ENCODE peak calls at places on chromosomes 13 and 19, in four cellular contexts. X is IMR-90, S is lower leg skin, F is HL-60. P is an unnamed sample.

GRCh38 chr13:75356426-75356825 is 125.5 kb downstream of the TBC1D4 start:
- DNase-seq in X (no peak), S (no peak), F (no peak), P (no peak)

GRCh38 chr13:52906122-52906903 is 57.9 kb upstream of the PCDH8 start:
- DNase-seq in X (no peak), S (no peak), F (no peak), P (no peak)

GRCh38 chr13:76948139-76948538 is at the start of gene ACOD1:
- DNase-seq in X (no peak), S (no peak), F (peak), P (no peak)

GRCh38 chr13:112714366-112714765 is 24.5 kb downstream of the ATP11A start:
- DNase-seq in X (no peak), S (no peak), F (no peak), P (no peak)

GRCh38 chr13:28763887-28764286 is 45.1 kb upstream of the SLC46A3 start:
- DNase-seq in X (no peak), S (no peak), F (no peak), P (no peak)

GRCh38 chr19:45878043-45878794 is 7.7 kb downstream of the IRF2BP1 start:
- DNase-seq in X (no peak), S (no peak), F (no peak), P (no peak)

GRCh38 chr13:54185101-54185500 is 1156.5 kb downstream of the OLFM4 start:
- DNase-seq in X (no peak), S (no peak), F (no peak), P (no peak)

GRCh38 chr19:7483720-7484201 is 5.1 kb downstream of the PEX11G start:
- DNase-seq in X (no peak), S (no peak), F (peak), P (no peak)

GRCh38 chr13:39317284-39317683 is 279.0 kb downstream of the NHLRC3 start:
- DNase-seq in X (peak), S (peak), F (no peak), P (peak)

GRCh38 chr13:98033277-98034247 is 80.1 kb downstream of the IPO5 start:
- DNase-seq in X (peak), S (no peak), F (no peak), P (no peak)

GRCh38 chr13:106450991-106451390 is 84.5 kb downstream of the EFNB2 start:
- DNase-seq in X (no peak), S (no peak), F (no peak), P (no peak)

GRCh38 chr19:31261019-31261595 is 88.1 kb downstream of the TSHZ3 start:
- DNase-seq in X (no peak), S (no peak), F (no peak), P (no peak)

GRCh38 chr19:11581740-11582139 is 4.3 kb upstream of the ACP5 start:
- DNase-seq in X (peak), S (no peak), F (peak), P (no peak)

GRCh38 chr19:48877900-48878218 is 5.6 kb downstream of the PPP1R15A start:
- DNase-seq in X (no peak), S (no peak), F (no peak), P (no peak)

GRCh38 chr19:50739132-50739746 is 16.1 kb downstream of the CLEC11A start:
- DNase-seq in X (no peak), S (no peak), F (no peak), P (no peak)

GRCh38 chr13:22079961-22080360 is 409.1 kb downstream of the FGF9 start:
- DNase-seq in X (no peak), S (no peak), F (no peak), P (no peak)

GRCh38 chr19:10226376-10227214 is 4.5 kb downstream of the S1PR2 start:
- DNase-seq in X (peak), S (peak), F (no peak), P (no peak)

GRCh38 chr19:11142528-11143171 is 12.9 kb downstream of the SPC24 start:
- DNase-seq in X (peak), S (peak), F (no peak), P (peak)

GRCh38 chr13:52047463-52047862 is 23.0 kb downstream of the UTP14C start:
- DNase-seq in X (no peak), S (no peak), F (no peak), P (no peak)

GRCh38 chr13:50334092-50334778 is 319.0 kb downstream of the KCNRG start:
- DNase-seq in X (no peak), S (no peak), F (peak), P (no peak)

GRCh38 chr13:38637576-38637975 is 49.3 kb upstream of the FREM2 start:
- DNase-seq in X (no peak), S (no peak), F (no peak), P (no peak)

GRCh38 chr13:73608157-73608516 is 526.1 kb downstream of the KLF12 start:
- DNase-seq in X (no peak), S (no peak), F (no peak), P (no peak)

GRCh38 chr13:39130298-39130697 is 92.0 kb downstream of the NHLRC3 start:
- DNase-seq in X (no peak), S (no peak), F (no peak), P (no peak)

GRCh38 chr19:4971424-4971793 is 2.5 kb downstream of the KDM4B start:
- DNase-seq in X (no peak), S (no peak), F (peak), P (no peak)

GRCh38 chr13:25744176-25744575 is 307.6 kb downstream of the SHISA2 start:
- DNase-seq in X (no peak), S (no peak), F (peak), P (no peak)

GRCh38 chr13:110323172-110323851 is 16.2 kb downstream of the COL4A2 start:
- DNase-seq in X (peak), S (no peak), F (no peak), P (no peak)

GRCh38 chr19:28436320-28436719 is 776.6 kb downstream of the UQCRFS1 start:
- DNase-seq in X (no peak), S (no peak), F (no peak), P (no peak)

GRCh38 chr19:48085077-48085476 is 25.5 kb downstream of the PLA2G4C start:
- DNase-seq in X (no peak), S (no peak), F (no peak), P (no peak)

GRCh38 chr13:111202745-111203144 is 87.6 kb downstream of the ARHGEF7 start:
- DNase-seq in X (peak), S (no peak), F (no peak), P (no peak)

GRCh38 chr13:95301135-95301946 is at the start of gene ABCC4:
- DNase-seq in X (peak), S (peak), F (peak), P (no peak)

GRCh38 chr19:5205937-5206750 is 134.5 kb downstream of the PTPRS start:
- DNase-seq in X (no peak), S (no peak), F (no peak), P (no peak)

GRCh38 chr19:719636-720377 is 11.1 kb downstream of the PALM start:
- DNase-seq in X (no peak), S (no peak), F (no peak), P (no peak)

GRCh38 chr13:113114511-113115362 is 7.9 kb upstream of the F10 start:
- DNase-seq in X (no peak), S (no peak), F (no peak), P (no peak)

GRCh38 chr13:110528371-110528770 is 33.2 kb downstream of the RAB20 start:
- DNase-seq in X (peak), S (no peak), F (peak), P (peak)

GRCh38 chr19:56827708-56828107 is 12.8 kb downstream of the PEG3 start:
- DNase-seq in X (no peak), S (no peak), F (no peak), P (no peak)

GRCh38 chr19:2474232-2475017 is 1.5 kb upstream of the GADD45B start:
- DNase-seq in X (peak), S (peak), F (peak), P (no peak)

GRCh38 chr19:2711175-2711936 is 8.9 kb upstream of the GNG7 start:
- DNase-seq in X (peak), S (no peak), F (peak), P (no peak)

GRCh38 chr13:103557878-103558277 is 491.7 kb upstream of the SLC10A2 start:
- DNase-seq in X (no peak), S (no peak), F (no peak), P (no peak)

DNA sequence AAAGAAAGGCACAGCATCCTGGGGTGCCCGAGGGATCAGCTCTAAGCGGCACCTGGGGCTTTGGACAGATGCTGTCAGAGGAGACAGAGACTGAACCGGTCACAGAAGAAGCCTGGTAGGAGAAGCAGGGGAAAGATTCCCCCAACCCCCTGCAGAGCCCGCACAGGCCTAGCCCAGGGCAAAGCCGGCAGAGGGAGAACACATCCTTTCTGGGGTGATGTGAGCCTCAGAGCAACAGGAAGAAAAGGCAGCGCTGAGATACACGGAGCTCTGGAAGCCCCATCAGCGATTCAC is 101.2 kb downstream of the CRYL1 start:
- DNase-seq in X (no peak), S (no peak), F (no peak), P (no peak)
- H3K4me3 ChIP-seq in X (no peak), S (no peak), F (no peak), P (no peak)

DNA sequence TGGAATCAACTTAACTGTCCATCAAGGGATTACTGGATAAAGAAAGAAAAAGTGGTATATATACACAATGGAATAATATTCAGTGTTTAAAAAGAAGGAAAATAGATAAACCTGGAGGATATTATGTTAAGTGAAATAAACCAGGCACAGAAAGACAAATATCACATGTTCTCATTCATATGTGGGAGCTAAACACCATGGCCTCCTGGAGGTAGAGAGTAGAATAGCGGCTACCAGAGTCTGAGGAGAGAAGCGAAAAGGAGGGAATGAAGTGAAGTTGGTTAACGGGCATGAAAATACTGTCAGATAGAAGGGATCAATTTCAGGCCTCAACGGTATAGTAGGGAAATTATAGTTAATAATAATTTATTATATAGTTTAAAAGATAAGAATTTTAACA is 147.5 kb upstream of the OBI1 start:
- DNase-seq in X (no peak), S (no peak), F (no peak), P (no peak)
- TF ChIP-seq CTCF in X (peak), S (no peak), F (no peak), P (peak)

DNA sequence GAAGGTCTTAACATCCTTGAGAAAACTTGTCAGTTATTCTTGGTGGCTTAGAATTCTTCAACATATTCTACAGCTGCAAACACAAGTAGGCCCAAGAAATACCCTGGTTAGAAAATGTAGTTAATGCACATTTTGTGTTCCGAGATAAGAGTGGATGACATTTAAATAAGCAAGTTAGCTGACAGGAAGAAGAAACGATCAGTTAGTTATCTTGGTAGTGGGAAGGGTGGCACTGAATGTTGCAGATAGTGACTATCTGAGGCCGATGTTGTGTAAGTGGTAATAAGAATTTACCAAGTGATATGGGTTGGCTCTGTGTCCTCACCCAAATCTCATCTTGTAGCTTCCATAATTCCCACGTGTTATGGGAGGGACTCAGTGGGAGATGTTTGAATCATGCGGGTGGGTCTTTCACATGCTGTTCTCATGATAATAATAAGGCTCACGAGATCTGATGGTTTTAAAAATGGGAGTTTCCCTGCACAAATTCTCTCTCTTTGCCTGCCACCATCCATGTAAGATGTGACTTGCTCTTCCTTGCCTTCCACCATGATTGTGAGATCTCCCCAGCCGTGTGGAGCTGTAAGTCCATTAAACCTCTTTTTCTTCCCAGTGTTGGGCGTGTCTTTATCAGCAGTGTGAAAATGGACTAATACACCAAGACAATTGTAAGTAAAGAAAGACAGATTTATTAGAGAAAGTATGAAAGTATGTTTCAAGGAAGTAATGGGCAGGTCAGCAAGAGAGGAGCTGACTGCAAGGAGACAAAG is 10.9 kb upstream of the AKAP11 start:
- DNase-seq in X (no peak), S (no peak), F (no peak), P (no peak)
- H3K4me3 ChIP-seq in X (no peak), S (no peak), F (no peak), P (no peak)

DNA sequence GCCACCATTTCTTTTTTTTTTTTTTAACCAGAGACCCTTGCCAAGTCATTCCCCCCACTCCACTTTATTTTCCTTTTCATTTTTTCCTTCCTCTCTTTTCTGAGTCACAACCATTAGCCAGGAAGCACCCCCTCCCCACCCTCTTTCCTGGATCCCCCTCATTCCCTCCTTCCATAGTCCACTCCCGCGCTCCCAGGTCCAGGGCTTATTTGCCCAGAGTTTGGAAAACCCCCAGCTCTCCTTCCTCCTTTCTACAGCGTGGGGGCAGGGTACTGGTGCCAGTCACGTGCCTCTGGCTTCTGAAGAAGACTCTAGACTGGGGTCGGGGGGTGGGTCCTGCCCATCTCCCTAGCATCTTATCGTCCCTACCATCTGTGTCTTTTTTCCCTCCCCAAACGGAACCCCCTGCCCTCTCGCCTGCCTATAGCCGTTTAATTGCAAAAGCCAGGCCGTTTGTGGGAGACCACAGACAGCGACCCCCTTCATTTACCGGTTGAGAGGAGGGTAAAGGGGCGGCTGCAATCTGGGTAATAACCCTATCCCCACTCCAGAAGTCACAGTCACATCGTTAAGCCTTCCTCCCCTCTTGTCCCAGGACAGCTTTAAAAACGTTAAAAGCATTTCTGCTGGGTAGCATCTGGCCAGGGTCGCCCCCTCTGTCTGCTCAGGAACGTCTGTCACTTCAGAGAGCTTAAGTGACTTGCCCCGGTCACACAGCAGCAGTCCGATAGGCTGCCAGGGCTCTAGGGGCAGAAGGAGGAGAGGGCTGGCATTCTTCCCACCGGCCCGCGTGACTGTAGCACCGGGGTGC is 961 bp upstream of the CALR start:
- DNase-seq in X (no peak), S (peak), F (peak), P (no peak)
- TF ChIP-seq CTCF in X (no peak), S (no peak), F (no peak), P (no peak)

GRCh38 chr13:43511260-43511970 is 275.4 kb downstream of the ENOX1 start:
- DNase-seq in X (no peak), S (no peak), F (no peak), P (no peak)
- H3K4me3 ChIP-seq in X (no peak), S (no peak), F (no peak), P (no peak)

GRCh38 chr19:32324631-32325215 is 20.7 kb upstream of the ZNF507 start:
- DNase-seq in X (peak), S (no peak), F (no peak), P (no peak)
- TF ChIP-seq CTCF in X (peak), S (no peak), F (no peak), P (no peak)

P was measured in retinal pigment epithelial cell.